ENCODE peak calls at places on chromosomes 5 and 9, in five cellular contexts. One of them, this sample, is unnamed.

GRCh38 chr5:61275841-61276240 is 56.2 kb upstream of the ZSWIM6 start:
- DNase-seq in hepatocyte: no peak
- DNase-seq in coronary artery: no peak
- DNase-seq in CD8-positive, alpha-beta T cell: no peak
- DNase-seq in ovary: no peak
- DNase-seq in this sample: peak

GRCh38 chr9:10242255-10242654 is 370.5 kb downstream of the PTPRD start:
- DNase-seq in hepatocyte: no peak
- DNase-seq in coronary artery: no peak
- DNase-seq in CD8-positive, alpha-beta T cell: no peak
- DNase-seq in ovary: no peak
- DNase-seq in this sample: no peak

GRCh38 chr9:88187631-88188030 is 49.4 kb upstream of the SPATA31C2 start:
- DNase-seq in hepatocyte: no peak
- DNase-seq in coronary artery: no peak
- DNase-seq in CD8-positive, alpha-beta T cell: no peak
- DNase-seq in ovary: no peak
- DNase-seq in this sample: no peak

GRCh38 chr5:180059326-180059725 is 12.2 kb downstream of the RNF130 start:
- DNase-seq in hepatocyte: no peak
- DNase-seq in coronary artery: no peak
- DNase-seq in CD8-positive, alpha-beta T cell: no peak
- DNase-seq in ovary: no peak
- DNase-seq in this sample: no peak

GRCh38 chr9:34552986-34553385 is 30.2 kb upstream of the ENHO start:
- DNase-seq in hepatocyte: no peak
- DNase-seq in coronary artery: no peak
- DNase-seq in CD8-positive, alpha-beta T cell: no peak
- DNase-seq in ovary: no peak
- DNase-seq in this sample: no peak

GRCh38 chr9:114310471-114311450 is 12.1 kb upstream of the ORM1 start:
- DNase-seq in hepatocyte: no peak
- DNase-seq in coronary artery: peak
- DNase-seq in CD8-positive, alpha-beta T cell: no peak
- DNase-seq in ovary: peak
- DNase-seq in this sample: no peak

GRCh38 chr9:133710661-133711427 is 27.3 kb downstream of the SARDH start:
- DNase-seq in hepatocyte: no peak
- DNase-seq in coronary artery: no peak
- DNase-seq in CD8-positive, alpha-beta T cell: no peak
- DNase-seq in ovary: peak
- DNase-seq in this sample: no peak

GRCh38 chr9:119834064-119834620 is 464.9 kb upstream of the BRINP1 start:
- DNase-seq in hepatocyte: no peak
- DNase-seq in coronary artery: no peak
- DNase-seq in CD8-positive, alpha-beta T cell: no peak
- DNase-seq in ovary: no peak
- DNase-seq in this sample: no peak

GRCh38 chr5:78640622-78641021 is 8.0 kb downstream of the LHFPL2 start:
- DNase-seq in hepatocyte: no peak
- DNase-seq in coronary artery: no peak
- DNase-seq in CD8-positive, alpha-beta T cell: no peak
- DNase-seq in ovary: no peak
- DNase-seq in this sample: peak

GRCh38 chr9:4382722-4383317 is 83.0 kb upstream of the GLIS3 start:
- DNase-seq in hepatocyte: peak
- DNase-seq in coronary artery: no peak
- DNase-seq in CD8-positive, alpha-beta T cell: no peak
- DNase-seq in ovary: no peak
- DNase-seq in this sample: peak

GRCh38 chr5:38672059-38672791 is 115.8 kb upstream of the LIFR start:
- DNase-seq in hepatocyte: peak
- DNase-seq in coronary artery: no peak
- DNase-seq in CD8-positive, alpha-beta T cell: no peak
- DNase-seq in ovary: no peak
- DNase-seq in this sample: peak

GRCh38 chr5:108728566-108729305 is 19.0 kb upstream of the FER start:
- DNase-seq in hepatocyte: peak
- DNase-seq in coronary artery: no peak
- DNase-seq in CD8-positive, alpha-beta T cell: no peak
- DNase-seq in ovary: no peak
- DNase-seq in this sample: peak

GRCh38 chr9:859251-859650 is 17.8 kb downstream of the DMRT1 start:
- DNase-seq in hepatocyte: no peak
- DNase-seq in coronary artery: no peak
- DNase-seq in CD8-positive, alpha-beta T cell: no peak
- DNase-seq in ovary: no peak
- DNase-seq in this sample: no peak

GRCh38 chr5:19175776-19176570 is 812.0 kb downstream of the CDH18 start:
- DNase-seq in hepatocyte: no peak
- DNase-seq in coronary artery: no peak
- DNase-seq in CD8-positive, alpha-beta T cell: no peak
- DNase-seq in ovary: no peak
- DNase-seq in this sample: no peak

GRCh38 chr5:154923441-154924430 is 14.3 kb downstream of the GEMIN5 start:
- DNase-seq in hepatocyte: no peak
- DNase-seq in coronary artery: no peak
- DNase-seq in CD8-positive, alpha-beta T cell: no peak
- DNase-seq in ovary: no peak
- DNase-seq in this sample: no peak

GRCh38 chr5:1761453-1761755 is 38.2 kb downstream of the MRPL36 start:
- DNase-seq in hepatocyte: no peak
- DNase-seq in coronary artery: peak
- DNase-seq in CD8-positive, alpha-beta T cell: no peak
- DNase-seq in ovary: no peak
- DNase-seq in this sample: no peak

GRCh38 chr9:136098844-136099243 is 3.8 kb upstream of the NACC2 start:
- DNase-seq in hepatocyte: no peak
- DNase-seq in coronary artery: no peak
- DNase-seq in CD8-positive, alpha-beta T cell: no peak
- DNase-seq in ovary: no peak
- DNase-seq in this sample: no peak

GRCh38 chr5:150710165-150710564 is 9.3 kb upstream of the RBM22 start:
- DNase-seq in hepatocyte: no peak
- DNase-seq in coronary artery: no peak
- DNase-seq in CD8-positive, alpha-beta T cell: no peak
- DNase-seq in ovary: no peak
- DNase-seq in this sample: peak

GRCh38 chr5:179300834-179301233 is 44.4 kb downstream of the ADAMTS2 start:
- DNase-seq in hepatocyte: no peak
- DNase-seq in coronary artery: no peak
- DNase-seq in CD8-positive, alpha-beta T cell: no peak
- DNase-seq in ovary: no peak
- DNase-seq in this sample: no peak

GRCh38 chr9:137176302-137177182 is 4.7 kb upstream of the TMEM210 start:
- DNase-seq in hepatocyte: peak
- DNase-seq in coronary artery: no peak
- DNase-seq in CD8-positive, alpha-beta T cell: no peak
- DNase-seq in ovary: no peak
- DNase-seq in this sample: peak

GRCh38 chr9:79912641-79913040 is 340.9 kb downstream of the TLE4 start:
- DNase-seq in hepatocyte: no peak
- DNase-seq in coronary artery: no peak
- DNase-seq in CD8-positive, alpha-beta T cell: no peak
- DNase-seq in ovary: no peak
- DNase-seq in this sample: no peak

GRCh38 chr5:38948501-38948900 is 102.7 kb downstream of the OSMR start:
- DNase-seq in hepatocyte: no peak
- DNase-seq in coronary artery: no peak
- DNase-seq in CD8-positive, alpha-beta T cell: no peak
- DNase-seq in ovary: no peak
- DNase-seq in this sample: no peak

GRCh38 chr5:66080664-66081063 is 63.4 kb upstream of the SREK1 start:
- DNase-seq in hepatocyte: no peak
- DNase-seq in coronary artery: no peak
- DNase-seq in CD8-positive, alpha-beta T cell: no peak
- DNase-seq in ovary: no peak
- DNase-seq in this sample: peak

GRCh38 chr5:97142521-97143254 is at the start of gene LIX1:
- DNase-seq in hepatocyte: peak
- DNase-seq in coronary artery: no peak
- DNase-seq in CD8-positive, alpha-beta T cell: no peak
- DNase-seq in ovary: no peak
- DNase-seq in this sample: peak

GRCh38 chr5:52771343-52772039 is 16.2 kb upstream of the ITGA1 start:
- DNase-seq in hepatocyte: no peak
- DNase-seq in coronary artery: no peak
- DNase-seq in CD8-positive, alpha-beta T cell: no peak
- DNase-seq in ovary: no peak
- DNase-seq in this sample: no peak

GRCh38 chr9:5442400-5443011 is 4.8 kb upstream of the PLGRKT start:
- DNase-seq in hepatocyte: peak
- DNase-seq in coronary artery: no peak
- DNase-seq in CD8-positive, alpha-beta T cell: no peak
- DNase-seq in ovary: no peak
- DNase-seq in this sample: peak

GRCh38 chr9:93591706-93592388 is 15.5 kb downstream of the PHF2 start:
- DNase-seq in hepatocyte: no peak
- DNase-seq in coronary artery: peak
- DNase-seq in CD8-positive, alpha-beta T cell: no peak
- DNase-seq in ovary: peak
- DNase-seq in this sample: no peak

GRCh38 chr9:90942555-90942954 is 140.9 kb downstream of the SYK start:
- DNase-seq in hepatocyte: no peak
- DNase-seq in coronary artery: no peak
- DNase-seq in CD8-positive, alpha-beta T cell: no peak
- DNase-seq in ovary: no peak
- DNase-seq in this sample: peak

GRCh38 chr5:144088211-144088965 is 82.1 kb downstream of the YIPF5 start:
- DNase-seq in hepatocyte: no peak
- DNase-seq in coronary artery: no peak
- DNase-seq in CD8-positive, alpha-beta T cell: no peak
- DNase-seq in ovary: no peak
- DNase-seq in this sample: peak

GRCh38 chr5:76709762-76710161 is 6.2 kb upstream of the F2R start:
- DNase-seq in hepatocyte: no peak
- DNase-seq in coronary artery: no peak
- DNase-seq in CD8-positive, alpha-beta T cell: no peak
- DNase-seq in ovary: no peak
- DNase-seq in this sample: no peak

GRCh38 chr9:91833878-91834255 is 116.2 kb downstream of the ROR2 start:
- DNase-seq in hepatocyte: no peak
- DNase-seq in coronary artery: no peak
- DNase-seq in CD8-positive, alpha-beta T cell: no peak
- DNase-seq in ovary: no peak
- DNase-seq in this sample: no peak

GRCh38 chr9:7239708-7240107 is 481.9 kb downstream of the KDM4C start:
- DNase-seq in hepatocyte: no peak
- DNase-seq in coronary artery: no peak
- DNase-seq in CD8-positive, alpha-beta T cell: no peak
- DNase-seq in ovary: no peak
- DNase-seq in this sample: no peak

GRCh38 chr5:88719434-88719833 is 163.6 kb downstream of the MEF2C start:
- DNase-seq in hepatocyte: no peak
- DNase-seq in coronary artery: no peak
- DNase-seq in CD8-positive, alpha-beta T cell: no peak
- DNase-seq in ovary: no peak
- DNase-seq in this sample: no peak

GRCh38 chr5:88727705-88728313 is 155.2 kb downstream of the MEF2C start:
- DNase-seq in hepatocyte: peak
- DNase-seq in coronary artery: no peak
- DNase-seq in CD8-positive, alpha-beta T cell: no peak
- DNase-seq in ovary: no peak
- DNase-seq in this sample: peak

GRCh38 chr5:88724201-88724600 is 158.8 kb downstream of the MEF2C start:
- DNase-seq in hepatocyte: peak
- DNase-seq in coronary artery: no peak
- DNase-seq in CD8-positive, alpha-beta T cell: no peak
- DNase-seq in ovary: no peak
- DNase-seq in this sample: peak

GRCh38 chr5:88722546-88722945 is 160.4 kb downstream of the MEF2C start:
- DNase-seq in hepatocyte: no peak
- DNase-seq in coronary artery: no peak
- DNase-seq in CD8-positive, alpha-beta T cell: no peak
- DNase-seq in ovary: no peak
- DNase-seq in this sample: no peak
- TF ChIP-seq CTCF in hepatocyte: no peak
- TF ChIP-seq CTCF in coronary artery: no peak
- TF ChIP-seq CTCF in CD8-positive, alpha-beta T cell: no peak
- TF ChIP-seq CTCF in ovary: no peak
- TF ChIP-seq CTCF in this sample: no peak

GRCh38 chr9:36592801-36593583 is 20.3 kb downstream of the MELK start:
- DNase-seq in hepatocyte: no peak
- DNase-seq in coronary artery: no peak
- DNase-seq in CD8-positive, alpha-beta T cell: no peak
- DNase-seq in ovary: no peak
- DNase-seq in this sample: no peak

GRCh38 chr9:36594228-36594627 is 21.5 kb downstream of the MELK start:
- DNase-seq in hepatocyte: no peak
- DNase-seq in coronary artery: no peak
- DNase-seq in CD8-positive, alpha-beta T cell: no peak
- DNase-seq in ovary: no peak
- DNase-seq in this sample: no peak

GRCh38 chr9:36603006-36603405 is 30.3 kb downstream of the MELK start:
- DNase-seq in hepatocyte: no peak
- DNase-seq in coronary artery: no peak
- DNase-seq in CD8-positive, alpha-beta T cell: no peak
- DNase-seq in ovary: no peak
- DNase-seq in this sample: no peak

GRCh38 chr9:36598281-36598680 is 25.6 kb downstream of the MELK start:
- DNase-seq in hepatocyte: no peak
- DNase-seq in coronary artery: no peak
- DNase-seq in CD8-positive, alpha-beta T cell: no peak
- DNase-seq in ovary: no peak
- DNase-seq in this sample: no peak

GRCh38 chr9:36597412-36598178 is 24.9 kb downstream of the MELK start:
- DNase-seq in hepatocyte: peak
- DNase-seq in coronary artery: no peak
- DNase-seq in CD8-positive, alpha-beta T cell: no peak
- DNase-seq in ovary: no peak
- DNase-seq in this sample: peak
- TF ChIP-seq CTCF in hepatocyte: peak
- TF ChIP-seq CTCF in coronary artery: no peak
- TF ChIP-seq CTCF in CD8-positive, alpha-beta T cell: peak
- TF ChIP-seq CTCF in ovary: peak
- TF ChIP-seq CTCF in this sample: peak

DNA sequence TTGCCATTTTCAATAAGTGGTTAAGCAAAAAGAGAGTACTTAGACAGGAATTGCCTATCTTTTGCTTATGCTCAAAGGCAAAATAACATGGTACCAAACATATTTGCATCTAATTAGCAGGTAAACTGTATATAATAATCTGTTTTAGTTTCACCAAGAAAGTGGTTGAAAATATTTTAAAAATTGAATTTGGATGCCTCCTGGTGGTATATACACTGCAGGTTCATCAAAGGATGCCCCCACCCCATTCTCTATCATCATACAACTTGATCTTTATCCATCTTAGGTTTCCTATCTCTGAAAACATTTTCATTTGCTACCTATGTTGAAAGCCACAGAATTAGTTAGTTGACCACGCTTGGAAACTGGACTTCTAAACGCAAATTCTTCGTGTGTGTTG is 47.0 kb upstream of the MROH2B start:
- DNase-seq in hepatocyte: no peak
- DNase-seq in coronary artery: no peak
- DNase-seq in CD8-positive, alpha-beta T cell: no peak
- DNase-seq in ovary: no peak
- DNase-seq in this sample: no peak
- TF ChIP-seq CTCF in hepatocyte: no peak
- TF ChIP-seq CTCF in coronary artery: no peak
- TF ChIP-seq CTCF in CD8-positive, alpha-beta T cell: no peak
- TF ChIP-seq CTCF in ovary: no peak
- TF ChIP-seq CTCF in this sample: no peak

GRCh38 chr5:8864053-8864452 is 681.8 kb downstream of the SEMA5A start:
- DNase-seq in hepatocyte: no peak
- DNase-seq in coronary artery: no peak
- DNase-seq in CD8-positive, alpha-beta T cell: no peak
- DNase-seq in ovary: no peak
- DNase-seq in this sample: peak
- TF ChIP-seq CTCF in hepatocyte: peak
- TF ChIP-seq CTCF in coronary artery: no peak
- TF ChIP-seq CTCF in CD8-positive, alpha-beta T cell: no peak
- TF ChIP-seq CTCF in ovary: no peak
- TF ChIP-seq CTCF in this sample: peak

This sample was measured in MCF 10A.